ENCODE peak calls at places on chromosomes 11 and 22, in ten cellular contexts. Z, F, W, H, C, X, I, R, J and S are unnamed samples.

GRCh38 chr11:11640152-11640551 is 18.3 kb upstream of the GALNT18 start:
- DNase-seq in Z (no peak), F (no peak), W (no peak), H (no peak), C (no peak), X (no peak), I (no peak), R (no peak), J (no peak), S (no peak)

GRCh38 chr22:29813563-29813962 is 24.5 kb downstream of the ASCC2 start:
- DNase-seq in Z (peak; percentile 16), F (no peak), W (no peak), H (no peak), C (no peak), X (no peak), I (no peak), R (no peak), J (no peak), S (no peak)

GRCh38 chr11:15223318-15223717 is 108.6 kb downstream of the INSC start:
- DNase-seq in Z (no peak), F (no peak), W (no peak), H (no peak), C (no peak), X (no peak), I (no peak), R (no peak), J (no peak), S (no peak)

GRCh38 chr11:6705905-6706535 is 22.9 kb upstream of the MRPL17 start:
- DNase-seq in Z (peak; percentile 69), F (peak; percentile 25), W (no peak), H (peak; percentile 36), C (peak; percentile 37), X (peak; percentile 10), I (peak; percentile 46), R (no peak), J (no peak), S (no peak)

GRCh38 chr11:124977006-124977405 is 23.0 kb downstream of the CCDC15 start:
- DNase-seq in Z (no peak), F (no peak), W (no peak), H (no peak), C (no peak), X (no peak), I (no peak), R (no peak), J (no peak), S (no peak)

GRCh38 chr11:118953265-118953664 is 2.8 kb upstream of the UPK2 start:
- DNase-seq in Z (peak; percentile 23), F (no peak), W (no peak), H (no peak), C (no peak), X (no peak), I (no peak), R (no peak), J (no peak), S (peak; percentile 4)

GRCh38 chr11:27626269-27626937 is 73.9 kb downstream of the BDNF start:
- DNase-seq in Z (no peak), F (no peak), W (no peak), H (no peak), C (no peak), X (no peak), I (no peak), R (no peak), J (no peak), S (no peak)

GRCh38 chr11:125626381-125626950 is 1.5 kb downstream of the CHEK1 start:
- DNase-seq in Z (no peak), F (no peak), W (no peak), H (no peak), C (no peak), X (peak; percentile 10), I (no peak), R (no peak), J (no peak), S (no peak)

GRCh38 chr11:31656051-31656450 is 146.5 kb downstream of the ELP4 start:
- DNase-seq in Z (no peak), F (no peak), W (no peak), H (no peak), C (no peak), X (no peak), I (no peak), R (no peak), J (no peak), S (no peak)

GRCh38 chr11:69088676-69089146 is 40.0 kb downstream of the TPCN2 start:
- DNase-seq in Z (peak; percentile 62), F (peak; percentile 25), W (no peak), H (peak; percentile 99), C (peak; percentile 79), X (peak; percentile 26), I (peak; percentile 74), R (no peak), J (no peak), S (peak; percentile 63)

GRCh38 chr11:43738600-43739409 is 58.3 kb downstream of the HSD17B12 start:
- DNase-seq in Z (peak; percentile 78), F (no peak), W (no peak), H (peak; percentile 80), C (no peak), X (no peak), I (no peak), R (no peak), J (no peak), S (no peak)

GRCh38 chr11:111978028-111978771 is 41.1 kb downstream of the DIXDC1 start:
- DNase-seq in Z (peak; percentile 80), F (no peak), W (no peak), H (peak; percentile 96), C (peak; percentile 37), X (no peak), I (no peak), R (peak; percentile 12), J (no peak), S (no peak)

GRCh38 chr11:69650832-69651344 is 9.9 kb downstream of the CCND1 start:
- DNase-seq in Z (no peak), F (no peak), W (peak; percentile 40), H (peak; percentile 62), C (no peak), X (no peak), I (no peak), R (no peak), J (no peak), S (peak; percentile 66)

GRCh38 chr11:113286509-113287497 is 27.6 kb upstream of the TTC12 start:
- DNase-seq in Z (no peak), F (no peak), W (no peak), H (peak; percentile 76), C (no peak), X (no peak), I (no peak), R (no peak), J (no peak), S (no peak)

GRCh38 chr11:19861171-19861570 is 148.5 kb downstream of the NAV2 start:
- DNase-seq in Z (peak; percentile 32), F (no peak), W (no peak), H (no peak), C (no peak), X (no peak), I (no peak), R (no peak), J (no peak), S (no peak)

DNA sequence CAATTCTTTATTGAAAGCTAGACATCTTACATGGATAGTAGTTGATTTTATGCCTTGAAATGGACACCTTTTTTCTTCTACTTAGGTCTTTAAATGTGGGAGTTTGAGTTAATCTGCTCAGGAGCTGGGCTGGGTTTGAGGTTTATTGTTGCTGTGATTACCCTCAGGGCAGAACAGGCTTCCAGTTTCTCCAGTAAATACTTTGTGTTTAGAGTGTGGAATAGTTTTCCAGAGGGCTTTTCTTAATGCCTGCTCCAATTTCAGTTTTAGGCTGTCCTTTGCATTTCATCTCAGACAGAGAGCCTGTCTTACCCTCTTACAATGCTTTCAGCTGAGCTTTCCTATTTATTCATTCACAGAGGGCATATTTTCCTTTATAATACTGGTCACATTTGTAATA is 69.9 kb upstream of the ADORA2A start:
- DNase-seq in Z (no peak), F (no peak), W (no peak), H (no peak), C (no peak), X (no peak), I (no peak), R (no peak), J (no peak), S (no peak)
- H3K36me3 ChIP-seq in Z (peaks cover 33% of the 10 kb centered on the region), F (peaks cover 9% of the 10 kb centered on the region), W (peaks cover 67% of the 10 kb centered on the region), H (peaks cover 47% of the 10 kb centered on the region), C (no peaks in the 10 kb centered on the region), X (peaks cover 45% of the 10 kb centered on the region), I (peaks cover 32% of the 10 kb centered on the region), R (peaks cover 26% of the 10 kb centered on the region), J (peaks cover 5% of the 10 kb centered on the region), S (no peaks in the 10 kb centered on the region)

DNA sequence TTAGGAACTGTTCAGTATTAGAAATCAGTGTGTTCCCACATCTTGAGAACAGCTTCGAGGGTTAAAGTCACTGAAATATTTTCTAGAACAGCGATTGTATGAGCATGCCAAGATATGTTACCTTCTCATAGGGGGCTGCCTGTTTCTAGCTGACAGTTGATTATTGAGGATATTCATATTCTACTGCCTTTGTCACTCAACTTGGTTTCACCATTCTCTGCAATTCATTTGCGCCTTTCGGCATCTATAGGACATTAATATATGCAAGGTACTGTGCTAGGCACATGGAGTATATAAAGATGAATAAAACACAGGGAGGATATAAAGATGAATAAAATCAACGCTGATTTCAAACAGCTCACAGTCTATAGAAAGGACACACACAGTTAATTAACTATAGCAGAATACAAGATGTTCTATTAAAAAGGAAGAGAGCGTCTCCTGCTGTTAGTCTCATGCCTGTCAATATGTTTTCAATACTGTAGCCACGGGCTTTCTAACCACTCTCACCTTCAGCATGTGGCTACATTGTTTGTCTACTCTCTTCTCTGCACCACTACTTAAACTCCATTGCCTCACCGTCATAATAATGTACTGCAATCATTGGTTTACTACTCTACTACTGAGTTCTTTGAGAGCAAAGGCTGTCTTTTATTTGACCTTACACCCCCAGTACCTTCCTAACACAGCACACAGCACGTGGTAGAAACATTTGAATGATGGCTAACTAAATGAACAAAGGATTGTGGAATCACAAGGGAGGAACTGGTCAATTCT is 81.9 kb downstream of the RAB30 start:
- DNase-seq in Z (no peak), F (no peak), W (no peak), H (no peak), C (no peak), X (no peak), I (no peak), R (no peak), J (no peak), S (no peak)
- H3K27ac ChIP-seq in Z (no peak overlapping the region), F (no peak overlapping the region), W (no peak overlapping the region), H (no peak overlapping the region), C (no peak overlapping the region), X (no peak overlapping the region), I (no peak overlapping the region), R (no peak overlapping the region), J (no peak overlapping the region), S (no peak overlapping the region)

GRCh38 chr22:23104109-23104971 is 34.0 kb downstream of the GNAZ start:
- DNase-seq in Z (no peak), F (no peak), W (no peak), H (no peak), C (no peak), X (no peak), I (no peak), R (no peak), J (no peak), S (no peak)
- H3K36me3 ChIP-seq in Z (no peaks in the 10 kb centered on the region), F (no peaks in the 10 kb centered on the region), W (no peaks in the 10 kb centered on the region), H (no peaks in the 10 kb centered on the region), C (no peaks in the 10 kb centered on the region), X (no peaks in the 10 kb centered on the region), I (no peaks in the 10 kb centered on the region), R (no peaks in the 10 kb centered on the region), J (no peaks in the 10 kb centered on the region), S (no peaks in the 10 kb centered on the region)

GRCh38 chr11:60941371-60942119 is 10.4 kb downstream of the SLC15A3 start:
- DNase-seq in Z (no peak), F (no peak), W (no peak), H (no peak), C (no peak), X (no peak), I (no peak), R (no peak), J (no peak), S (no peak)
- H3K27ac ChIP-seq in Z (no peak overlapping the region), F (no peak overlapping the region), W (no peak overlapping the region), H (no peak overlapping the region), C (no peak overlapping the region), X (no peak overlapping the region), I (no peak overlapping the region), R (no peak overlapping the region), J (no peak overlapping the region), S (no peak overlapping the region)